ENCODE peak calls at places on chromosomes 16 and 17, in six cellular contexts. L is BJ, K is IMR-90, C is mucosa of descending colon, E is prostate gland, I is neural progenitor cell. F is an unnamed sample.
A peak's percentile ranks its signal among the peaks of the same experiment; 100 is the strongest.

GRCh38 chr16:89721644-89722391 is 481 bp downstream of the ZNF276 start:
- DNase-seq in C (peak; percentile 93), K (peak; percentile 34), L (no peak), E (peak; percentile 30), I (peak; percentile 62), F (no peak)

GRCh38 chr17:57834146-57834741 is 15.6 kb downstream of the MRPS23 start:
- DNase-seq in I (peak; percentile 51), E (peak; percentile 88), L (no peak), C (no peak), K (no peak), F (no peak)

GRCh38 chr16:10676284-10676683 is 18.4 kb downstream of the TEKT5 start:
- DNase-seq in E (no peak), L (no peak), K (no peak), C (no peak), I (no peak), F (no peak)

GRCh38 chr17:37239690-37240344 is 136.0 kb upstream of the C17orf78 start:
- DNase-seq in L (no peak), C (no peak), K (peak; percentile 72), E (no peak), I (peak; percentile 12), F (no peak)

GRCh38 chr16:21028728-21029127 is 121.9 kb downstream of the DNAH3 start:
- DNase-seq in K (no peak), C (no peak), L (no peak), I (no peak), E (no peak), F (no peak)

GRCh38 chr16:4859190-4859899 is 12.1 kb downstream of the UBN1 start:
- DNase-seq in K (no peak), C (no peak), I (no peak), E (no peak), L (no peak), F (no peak)

GRCh38 chr16:14309906-14310305 is 238.8 kb downstream of the MRTFB start:
- DNase-seq in L (no peak), C (no peak), I (no peak), K (peak; percentile 79), E (no peak), F (no peak)

GRCh38 chr17:4897198-4897657 is 2.1 kb upstream of the C17orf107 start:
- DNase-seq in C (peak; percentile 39), I (no peak), L (no peak), E (no peak), K (no peak), F (no peak)

GRCh38 chr16:88905563-88905962 is 39.1 kb upstream of the PABPN1L start:
- DNase-seq in K (no peak), E (no peak), L (no peak), C (no peak), I (peak; percentile 79), F (no peak)

GRCh38 chr16:5516115-5516514 is 418.5 kb upstream of the EEF2KMT start:
- DNase-seq in L (no peak), K (no peak), C (no peak), I (no peak), E (no peak), F (no peak)

GRCh38 chr16:31695667-31696066 is 168.0 kb downstream of the AHSP start:
- DNase-seq in L (no peak), E (no peak), I (no peak), C (no peak), K (no peak), F (no peak)

GRCh38 chr16:78953526-78953925 is 647.0 kb downstream of the MAF start:
- DNase-seq in I (no peak), C (no peak), K (no peak), E (no peak), L (no peak), F (no peak)

GRCh38 chr17:67717192-67717623 is 528 bp upstream of the NOL11 start:
- DNase-seq in C (no peak), E (peak; percentile 9), K (no peak), I (no peak), L (no peak), F (no peak)

GRCh38 chr16:17301593-17302135 is 169.1 kb downstream of the XYLT1 start:
- DNase-seq in K (no peak), L (no peak), I (no peak), C (no peak), E (no peak), F (no peak)

GRCh38 chr17:65634533-65634932 is 73.1 kb upstream of the AXIN2 start:
- DNase-seq in K (no peak), I (no peak), L (no peak), C (no peak), E (peak; percentile 43), F (no peak)

GRCh38 chr17:32899240-32900013 is 22.5 kb upstream of the MYO1D start:
- DNase-seq in K (no peak), C (no peak), L (no peak), E (no peak), I (no peak), F (no peak)

GRCh38 chr16:84326545-84326944 is 31.9 kb downstream of the WFDC1 start:
- DNase-seq in I (no peak), C (no peak), K (no peak), L (no peak), E (no peak), F (no peak)

GRCh38 chr17:19269102-19269501 is 31.9 kb downstream of the EPN2 start:
- DNase-seq in C (no peak), E (peak; percentile 50), K (no peak), I (no peak), L (no peak), F (no peak)

GRCh38 chr16:85181739-85182129 is 69.5 kb upstream of the CIBAR2 start:
- DNase-seq in C (no peak), L (no peak), I (no peak), K (no peak), E (no peak), F (no peak)

GRCh38 chr16:4601317-4602186 is 13.1 kb downstream of the UBALD1 start:
- DNase-seq in C (no peak), I (no peak), L (no peak), K (peak; percentile 20), E (peak; percentile 31), F (no peak)

GRCh38 chr16:10579965-10580918 is at the start of gene EMP2:
- DNase-seq in L (no peak), K (peak; percentile 65), I (peak; percentile 93), E (peak; percentile 79), C (peak; percentile 86), F (peak; percentile 38)

GRCh38 chr16:68369168-68369567 is 58.3 kb downstream of the PRMT7 start:
- DNase-seq in I (no peak), K (no peak), C (peak; percentile 24), E (no peak), L (no peak), F (no peak)

DNA sequence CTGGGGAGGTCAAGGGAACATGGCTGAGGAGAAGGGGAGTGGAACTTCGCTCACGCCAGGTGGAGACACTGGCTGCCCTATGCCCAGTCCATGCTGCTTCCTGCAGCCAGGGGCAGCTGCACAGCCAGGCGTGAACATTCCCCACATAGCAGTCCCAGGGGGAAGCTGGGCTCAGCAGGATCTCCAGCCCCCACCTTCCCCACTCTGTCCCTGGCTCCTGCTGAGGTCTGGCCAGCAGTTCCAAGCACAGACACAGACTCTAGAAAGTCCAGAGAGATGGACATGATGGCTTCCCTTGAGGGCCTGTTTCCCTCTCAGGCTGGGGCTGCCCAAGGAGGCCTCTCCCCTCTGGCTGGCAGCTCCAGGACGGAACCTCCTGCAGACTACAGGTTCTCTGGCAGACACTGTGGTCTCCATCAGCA is 9.3 kb downstream of the JUP start:
- DNase-seq in K (no peak), E (no peak), L (no peak), I (peak; percentile 60), C (no peak), F (no peak)
- TF ChIP-seq CTCF in K (no peak), E (peak; percentile 44), L (peak; percentile 33), I (no peak), C (no peak), F (no peak)

DNA sequence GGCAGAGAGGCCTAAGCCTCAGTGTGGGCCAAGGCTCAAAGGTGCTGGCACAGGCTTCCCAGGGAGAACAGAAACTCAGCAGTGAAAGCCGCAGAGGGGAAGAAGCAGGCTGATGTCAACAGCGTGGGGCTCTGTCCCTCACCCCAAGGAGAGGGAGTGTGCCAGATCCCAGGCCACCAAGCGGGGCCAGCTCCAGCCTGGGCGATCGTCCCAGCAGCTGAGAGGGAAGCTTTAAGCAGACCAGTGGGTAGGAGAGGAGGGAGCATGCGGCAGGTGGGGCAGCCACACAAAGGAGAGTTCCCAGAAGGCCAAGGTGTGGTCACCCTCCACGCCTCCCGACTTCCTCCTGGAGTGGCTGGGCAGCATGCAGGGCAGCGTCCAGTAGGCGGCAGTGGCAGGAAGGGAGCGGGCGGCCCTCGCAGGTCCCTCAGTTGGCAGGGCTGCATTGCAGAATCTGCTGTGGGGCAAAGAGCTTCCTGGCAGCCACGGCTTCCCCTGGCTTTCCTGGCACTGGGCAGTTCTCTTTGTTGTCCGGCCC is 6.0 kb downstream of the SYNGR2 start:
- DNase-seq in K (no peak), L (no peak), E (peak; percentile 84), I (no peak), C (peak; percentile 95), F (peak; percentile 35)
- TF ChIP-seq CTCF in K (no peak), L (no peak), E (peak; percentile 86), I (no peak), C (peak; percentile 50), F (peak; percentile 8)

DNA sequence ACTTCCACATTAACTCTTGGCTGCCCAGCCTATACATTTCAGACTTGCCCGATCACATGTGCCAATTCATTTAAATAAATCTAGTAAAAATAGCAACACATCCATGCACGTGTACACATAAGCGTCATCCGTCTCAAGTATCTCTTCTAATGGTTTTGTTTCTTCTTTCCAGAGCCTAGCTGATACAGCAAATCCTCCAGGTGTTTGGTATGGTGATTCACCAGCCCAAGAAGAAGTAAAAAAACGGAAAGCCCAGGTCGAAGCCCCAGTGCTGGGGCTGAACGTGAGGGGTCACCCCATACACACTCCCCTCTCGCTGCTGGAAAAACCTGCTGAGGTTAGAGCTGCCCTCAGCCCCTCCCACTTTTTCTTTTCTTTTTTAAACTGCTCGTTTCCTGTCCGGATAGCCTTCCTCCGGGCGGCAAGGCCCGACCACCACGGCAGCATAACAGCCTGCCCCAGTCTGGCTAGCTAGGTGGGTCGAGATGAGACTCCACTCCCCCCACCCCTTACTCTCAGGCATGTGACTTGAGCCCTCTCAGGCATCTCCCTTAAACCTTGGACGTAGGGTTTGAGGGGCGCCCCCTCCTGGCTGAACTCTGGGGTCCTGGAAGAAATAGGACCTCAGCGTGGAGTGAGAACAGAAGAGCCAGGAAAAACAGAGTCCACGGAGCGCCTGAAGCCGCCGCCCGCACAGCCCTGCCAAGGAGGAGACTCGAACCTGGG is 13.9 kb upstream of the OR1F1 start:
- DNase-seq in L (no peak), C (no peak), I (peak; percentile 87), E (no peak), K (no peak), F (no peak)
- TF ChIP-seq CTCF in L (peak; percentile 26), C (no peak), I (peak; percentile 79), E (no peak), K (peak; percentile 29), F (no peak)

DNA sequence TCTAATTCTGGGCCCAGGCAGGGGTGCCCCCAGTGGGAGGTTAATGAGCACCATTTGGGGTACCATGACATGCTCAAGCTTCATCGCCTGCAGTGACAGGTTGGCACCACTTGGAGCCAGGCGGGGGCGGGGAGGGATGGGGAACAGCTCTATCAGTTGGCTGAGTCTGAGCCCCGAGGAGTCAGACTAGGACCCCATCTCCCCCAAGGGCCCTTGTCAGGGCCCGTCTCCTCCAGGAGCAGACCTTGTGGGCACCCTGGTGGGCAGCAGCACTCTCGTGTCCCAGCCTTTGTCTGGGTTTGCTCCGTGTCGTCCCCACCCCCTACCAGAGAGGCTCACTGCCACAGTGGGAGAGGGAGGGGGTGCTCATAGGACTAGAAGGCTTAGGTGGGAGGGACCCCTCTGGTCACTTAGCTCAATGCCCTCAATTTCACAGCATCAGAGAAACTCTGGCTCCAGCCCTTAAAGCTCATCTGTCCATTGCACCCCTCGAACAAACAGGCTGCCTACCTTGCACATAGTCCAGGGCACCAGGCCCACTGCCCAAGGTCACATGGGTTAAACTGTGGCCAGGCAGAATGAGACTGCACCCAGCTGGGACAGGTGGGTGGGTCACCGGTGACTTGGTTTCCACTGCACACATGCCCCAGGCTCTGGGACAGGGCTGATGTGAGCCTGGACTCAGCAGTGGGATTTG is 4.1 kb downstream of the PPP1R9B start:
- DNase-seq in K (no peak), C (peak; percentile 61), I (no peak), E (no peak), L (no peak), F (no peak)
- TF ChIP-seq CTCF in K (no peak), C (no peak), I (peak; percentile 4), E (no peak), L (peak; percentile 33), F (no peak)

F was measured in omental fat pad.